ENCODE peak calls at places on chromosomes 13 and 19, in five cellular contexts. U is ureter; N is fibroblast of pulmonary artery; J is effector CD4-positive, alpha-beta T cell; Z is AG04450. A is an unnamed sample.
A peak's percentile ranks its signal among the peaks of the same experiment; 100 is the strongest.

GRCh38 chr13:42626461-42626860 is 52.5 kb downstream of the TNFSF11 start:
- DNase-seq in N (no peak), Z (no peak), U (no peak), J (no peak), A (no peak)

GRCh38 chr13:92224052-92224821 is 825.8 kb downstream of the GPC5 start:
- DNase-seq in J (no peak), Z (peak; percentile 69), U (no peak), N (peak; percentile 97), A (no peak)

GRCh38 chr13:100234524-100235136 is 145.7 kb downstream of the PCCA start:
- DNase-seq in J (no peak), Z (no peak), N (peak; percentile 34), U (no peak), A (peak; percentile 77)

GRCh38 chr13:98172570-98173405 is 4.3 kb downstream of the RNF113B start:
- DNase-seq in U (no peak), J (no peak), N (peak; percentile 65), Z (no peak), A (no peak)

GRCh38 chr19:46913198-46913851 is 52.5 kb downstream of the ARHGAP35 start:
- DNase-seq in Z (no peak), J (no peak), N (no peak), U (no peak), A (no peak)

GRCh38 chr13:113747291-113747833 is 11.7 kb upstream of the TMEM255B start:
- DNase-seq in J (no peak), U (no peak), N (no peak), Z (no peak), A (no peak)

GRCh38 chr13:24086642-24087041 is 73.9 kb upstream of the SPATA13 start:
- DNase-seq in Z (no peak), J (no peak), N (no peak), U (no peak), A (no peak)

GRCh38 chr19:16892868-16893685 is 4.3 kb downstream of the F2RL3 start:
- DNase-seq in U (no peak), J (no peak), N (no peak), Z (no peak), A (no peak)

GRCh38 chr19:6215701-6216235 is 64.0 kb downstream of the MLLT1 start:
- DNase-seq in Z (no peak), J (no peak), N (no peak), U (no peak), A (no peak)

GRCh38 chr13:100100115-100100879 is 11.4 kb downstream of the PCCA start:
- DNase-seq in J (no peak), U (peak; percentile 52), Z (peak; percentile 50), N (peak; percentile 80), A (peak; percentile 87)

GRCh38 chr19:2150794-2151338 is 500 bp downstream of the AP3D1 start:
- DNase-seq in N (no peak), Z (no peak), U (no peak), J (no peak), A (no peak)

A was measured in Caki2.